ENCODE peak calls at places on chromosomes 1 and 21, in seven cellular contexts. I is BE2C; Q is CD4-positive, alpha-beta T cell; Y is K562; T is heart left ventricle; U is PC-9; R is Karpas-422. O is an unnamed sample.

GRCh38 chr1:104855550-104855949 is 1105.9 kb downstream of the AMY1C start:
- DNase-seq in I (peak; percentile 23), Q (no peak), Y (no peak), T (no peak), U (no peak), R (no peak), O (no peak)

GRCh38 chr1:25517476-25518394 is 25.7 kb upstream of the LDLRAP1 start:
- DNase-seq in I (no peak), Q (no peak), Y (peak; percentile 80), T (no peak), U (no peak), R (no peak), O (no peak)

GRCh38 chr1:179818743-179819173 is 58.8 kb downstream of the TOR1AIP2 start:
- DNase-seq in I (no peak), Q (no peak), Y (peak; percentile 86), T (peak; percentile 70), U (no peak), R (no peak), O (no peak)

GRCh38 chr1:207282496-207283380 is 38.7 kb upstream of the CD55 start:
- DNase-seq in I (no peak), Q (no peak), Y (no peak), T (no peak), U (peak; percentile 55), R (no peak), O (no peak)

GRCh38 chr1:81142099-81142776 is 658.5 kb upstream of the ADGRL2 start:
- DNase-seq in I (no peak), Q (no peak), Y (no peak), T (no peak), U (no peak), R (no peak), O (no peak)

GRCh38 chr1:17212009-17212408 is 7.1 kb downstream of the PADI1 start:
- DNase-seq in I (no peak), Q (no peak), Y (no peak), T (no peak), U (peak; percentile 76), R (no peak), O (no peak)

GRCh38 chr21:37430184-37430821 is 63.7 kb downstream of the DYRK1A start:
- DNase-seq in I (no peak), Q (no peak), Y (no peak), T (no peak), U (no peak), R (no peak), O (no peak)

GRCh38 chr1:171809834-171810233 is 28.4 kb downstream of the METTL13 start:
- DNase-seq in I (no peak), Q (no peak), Y (no peak), T (no peak), U (no peak), R (no peak), O (no peak)

GRCh38 chr21:43827015-43827611 is 37.7 kb downstream of the RRP1 start:
- DNase-seq in I (no peak), Q (no peak), Y (no peak), T (no peak), U (peak; percentile 35), R (no peak), O (no peak)

GRCh38 chr1:43786201-43786958 is 79.0 kb downstream of the ST3GAL3 start:
- DNase-seq in I (no peak), Q (no peak), Y (no peak), T (no peak), U (no peak), R (no peak), O (no peak)

GRCh38 chr1:21547876-21548275 is 38.7 kb downstream of the ALPL start:
- DNase-seq in I (no peak), Q (no peak), Y (no peak), T (no peak), U (no peak), R (no peak), O (no peak)

GRCh38 chr1:46132529-46133180 is at the start of gene PIK3R3:
- DNase-seq in I (peak; percentile 94), Q (peak; percentile 77), Y (peak; percentile 99), T (peak; percentile 99), U (peak; percentile 99), R (peak; percentile 99), O (peak; percentile 68)

GRCh38 chr1:243474384-243474851 is 218.6 kb downstream of the SDCCAG8 start:
- DNase-seq in I (no peak), Q (no peak), Y (no peak), T (no peak), U (no peak), R (no peak), O (no peak)

GRCh38 chr1:247337250-247337746 is 5.6 kb upstream of the ZNF496 start:
- DNase-seq in I (no peak), Q (no peak), Y (no peak), T (no peak), U (no peak), R (no peak), O (no peak)

GRCh38 chr1:7230121-7230895 is 445.1 kb downstream of the CAMTA1 start:
- DNase-seq in I (no peak), Q (no peak), Y (no peak), T (no peak), U (no peak), R (no peak), O (no peak)

GRCh38 chr1:232613752-232614381 is 16.1 kb downstream of the SIPA1L2 start:
- DNase-seq in I (no peak), Q (no peak), Y (no peak), T (no peak), U (no peak), R (no peak), O (no peak)

GRCh38 chr1:16204634-16205332 is 7.7 kb downstream of the ARHGEF19 start:
- DNase-seq in I (peak; percentile 58), Q (peak; percentile 51), Y (peak; percentile 46), T (no peak), U (no peak), R (peak; percentile 62), O (no peak)

GRCh38 chr1:201023517-201023902 is at the start of gene KIF21B:
- DNase-seq in I (peak; percentile 86), Q (peak; percentile 92), Y (peak; percentile 99), T (peak; percentile 90), U (peak; percentile 85), R (peak; percentile 88), O (peak; percentile 91)

GRCh38 chr1:46705408-46705807 is 13.5 kb downstream of the EFCAB14 start:
- DNase-seq in I (no peak), Q (no peak), Y (no peak), T (no peak), U (no peak), R (no peak), O (no peak)

GRCh38 chr1:192087334-192087733 is 70.9 kb upstream of the RGS18 start:
- DNase-seq in I (no peak), Q (no peak), Y (no peak), T (no peak), U (no peak), R (no peak), O (no peak)

GRCh38 chr1:114025609-114026401 is 46.5 kb downstream of the OLFML3 start:
- DNase-seq in I (no peak), Q (no peak), Y (no peak), T (no peak), U (no peak), R (no peak), O (no peak)

GRCh38 chr1:58717979-58718378 is 18.1 kb upstream of the MYSM1 start:
- DNase-seq in I (no peak), Q (no peak), Y (no peak), T (no peak), U (no peak), R (no peak), O (no peak)

GRCh38 chr1:29237906-29238600 is 1.7 kb downstream of the PTPRU start:
- DNase-seq in I (peak; percentile 39), Q (no peak), Y (peak; percentile 46), T (peak; percentile 83), U (peak; percentile 56), R (no peak), O (no peak)

GRCh38 chr1:64473367-64473766 is 3.4 kb downstream of the CACHD1 start:
- DNase-seq in I (no peak), Q (no peak), Y (no peak), T (no peak), U (no peak), R (no peak), O (no peak)

GRCh38 chr1:47684518-47684917 is 246.7 kb downstream of the FOXD2 start:
- DNase-seq in I (no peak), Q (no peak), Y (no peak), T (no peak), U (no peak), R (no peak), O (no peak)

GRCh38 chr1:248779350-248779749 is 23.8 kb upstream of the LYPD8 start:
- DNase-seq in I (no peak), Q (no peak), Y (no peak), T (no peak), U (no peak), R (no peak), O (no peak)
- H3K9me3 ChIP-seq in I (no peaks in the 10 kb centered on the region), Q (peaks cover 6% of the 10 kb centered on the region), Y (no peaks in the 10 kb centered on the region), T (peaks cover 20% of the 10 kb centered on the region), U (no peaks in the 10 kb centered on the region), R (no peaks in the 10 kb centered on the region), O (peaks cover 5% of the 10 kb centered on the region)

DNA sequence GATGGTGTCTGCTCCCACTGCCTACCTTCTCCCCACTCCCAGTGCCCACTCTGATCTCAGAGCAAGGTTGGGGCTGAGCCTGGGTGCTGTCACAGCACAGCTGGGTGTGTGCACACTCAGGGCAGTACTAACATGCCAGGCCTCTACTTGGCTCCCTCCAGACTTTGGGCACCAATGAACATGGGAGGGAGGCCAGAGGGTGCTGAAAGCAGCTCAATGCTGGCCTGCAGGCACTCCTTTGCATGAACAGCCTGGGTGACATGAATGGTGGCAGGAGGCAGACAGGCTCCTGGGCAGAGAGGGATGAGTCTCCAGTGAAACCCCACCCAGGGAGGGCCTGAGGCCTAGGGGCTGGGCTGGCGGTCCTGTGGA is 25.8 kb upstream of the DENND1B start:
- DNase-seq in I (no peak), Q (no peak), Y (no peak), T (no peak), U (no peak), R (no peak), O (no peak)
- H3K9me3 ChIP-seq in I (no peaks in the 10 kb centered on the region), Q (peaks cover 26% of the 10 kb centered on the region), Y (peaks cover 6% of the 10 kb centered on the region), T (peaks cover 16% of the 10 kb centered on the region), U (peaks cover 4% of the 10 kb centered on the region), R (no peaks in the 10 kb centered on the region), O (peaks cover 5% of the 10 kb centered on the region)

GRCh38 chr1:5477716-5478115 is 514.5 kb downstream of the NPHP4 start:
- DNase-seq in I (no peak), Q (no peak), Y (no peak), T (no peak), U (no peak), R (no peak), O (no peak)

GRCh38 chr1:5479876-5480275 is 512.3 kb downstream of the NPHP4 start:
- DNase-seq in I (no peak), Q (no peak), Y (no peak), T (no peak), U (no peak), R (no peak), O (no peak)

GRCh38 chr1:5480306-5480705 is 511.9 kb downstream of the NPHP4 start:
- DNase-seq in I (no peak), Q (no peak), Y (no peak), T (no peak), U (no peak), R (no peak), O (no peak)

GRCh38 chr1:5478961-5479360 is 513.3 kb downstream of the NPHP4 start:
- DNase-seq in I (no peak), Q (no peak), Y (no peak), T (no peak), U (no peak), R (no peak), O (no peak)

GRCh38 chr1:5478156-5478695 is 514.0 kb downstream of the NPHP4 start:
- DNase-seq in I (no peak), Q (no peak), Y (no peak), T (no peak), U (no peak), R (no peak), O (no peak)
- H3K9me3 ChIP-seq in I (no peaks in the 10 kb centered on the region), Q (no peaks in the 10 kb centered on the region), Y (no peaks in the 10 kb centered on the region), T (no peaks in the 10 kb centered on the region), U (no peaks in the 10 kb centered on the region), R (no peaks in the 10 kb centered on the region), O (no peaks in the 10 kb centered on the region)

GRCh38 chr1:67273591-67273990 is 34.1 kb upstream of the IL12RB2 start:
- DNase-seq in I (no peak), Q (no peak), Y (no peak), T (no peak), U (no peak), R (no peak), O (no peak)
- H3K9me3 ChIP-seq in I (no peaks in the 10 kb centered on the region), Q (peaks cover 7% of the 10 kb centered on the region), Y (peaks cover 2% of the 10 kb centered on the region), T (peaks cover 12% of the 10 kb centered on the region), U (no peaks in the 10 kb centered on the region), R (no peaks in the 10 kb centered on the region), O (no peaks in the 10 kb centered on the region)

O was measured in T-helper 17 cell.